ENCODE peak calls at places on chromosomes 2 and 18, in six cellular contexts. S is IMR-90, J is K562, A is GM12878, W is H1, Q is HepG2. Z is an unnamed sample.

GRCh38 chr2:120348134-120349103 is 2.5 kb downstream of the INHBB start:
- DNase-seq in A (no peak), S (peak; percentile 11), J (no peak), W (no peak), Q (peak; percentile 85), Z (no peak)

GRCh38 chr18:21865043-21865442 is 124.5 kb downstream of the MIB1 start:
- DNase-seq in S (peak; percentile 21), Q (peak; percentile 29), A (no peak), J (no peak), W (no peak), Z (no peak)

GRCh38 chr2:74424995-74425406 is 3.5 kb downstream of the WDR54 start:
- DNase-seq in J (no peak), Q (no peak), W (no peak), S (no peak), A (no peak), Z (no peak)

GRCh38 chr2:240564191-240564570 is 4.0 kb downstream of the DUSP28 start:
- DNase-seq in A (no peak), W (peak; percentile 6), Q (no peak), J (no peak), S (no peak), Z (no peak)

GRCh38 chr2:238462782-238463396 is 36.2 kb downstream of the ASB1 start:
- DNase-seq in W (no peak), A (peak; percentile 13), J (peak; percentile 48), S (peak; percentile 58), Q (peak; percentile 77), Z (peak; percentile 22)

GRCh38 chr18:76490701-76491171 is 4.3 kb downstream of the ZNF516 start:
- DNase-seq in J (no peak), A (no peak), W (no peak), S (peak; percentile 32), Q (no peak), Z (peak; percentile 13)

GRCh38 chr2:45922577-45922988 is 271.1 kb downstream of the PRKCE start:
- DNase-seq in Q (no peak), J (no peak), A (no peak), S (peak; percentile 79), W (no peak), Z (no peak)

GRCh38 chr2:125386074-125386473 is 1269.9 kb upstream of the GYPC start:
- DNase-seq in Q (no peak), A (no peak), J (no peak), W (no peak), S (no peak), Z (no peak)

GRCh38 chr2:9235388-9236344 is 29.1 kb downstream of the ASAP2 start:
- DNase-seq in S (peak; percentile 74), Q (peak; percentile 17), J (no peak), A (no peak), W (no peak), Z (no peak)

GRCh38 chr2:236840215-236840614 is 245.5 kb upstream of the COPS8 start:
- DNase-seq in S (no peak), Q (no peak), W (no peak), A (no peak), J (no peak), Z (no peak)

GRCh38 chr2:12493031-12493513 is 223.7 kb upstream of the TRIB2 start:
- DNase-seq in Q (no peak), W (no peak), A (no peak), J (peak; percentile 70), S (peak; percentile 93), Z (no peak)

GRCh38 chr2:218123986-218124385 is 1.8 kb upstream of the CXCR2 start:
- DNase-seq in A (no peak), W (no peak), S (peak; percentile 19), J (no peak), Q (no peak), Z (no peak)

GRCh38 chr18:78390348-78390929 is 589.2 kb upstream of the SALL3 start:
- DNase-seq in S (no peak), A (no peak), Q (no peak), W (no peak), J (no peak), Z (no peak)

GRCh38 chr2:25000503-25001328 is 29.0 kb upstream of the DNAJC27 start:
- DNase-seq in A (no peak), S (peak; percentile 68), Q (no peak), J (no peak), W (no peak), Z (no peak)

GRCh38 chr18:77478619-77479018 is 229.0 kb downstream of the GALR1 start:
- DNase-seq in S (no peak), A (no peak), Q (peak; percentile 3), J (no peak), W (no peak), Z (no peak)

DNA sequence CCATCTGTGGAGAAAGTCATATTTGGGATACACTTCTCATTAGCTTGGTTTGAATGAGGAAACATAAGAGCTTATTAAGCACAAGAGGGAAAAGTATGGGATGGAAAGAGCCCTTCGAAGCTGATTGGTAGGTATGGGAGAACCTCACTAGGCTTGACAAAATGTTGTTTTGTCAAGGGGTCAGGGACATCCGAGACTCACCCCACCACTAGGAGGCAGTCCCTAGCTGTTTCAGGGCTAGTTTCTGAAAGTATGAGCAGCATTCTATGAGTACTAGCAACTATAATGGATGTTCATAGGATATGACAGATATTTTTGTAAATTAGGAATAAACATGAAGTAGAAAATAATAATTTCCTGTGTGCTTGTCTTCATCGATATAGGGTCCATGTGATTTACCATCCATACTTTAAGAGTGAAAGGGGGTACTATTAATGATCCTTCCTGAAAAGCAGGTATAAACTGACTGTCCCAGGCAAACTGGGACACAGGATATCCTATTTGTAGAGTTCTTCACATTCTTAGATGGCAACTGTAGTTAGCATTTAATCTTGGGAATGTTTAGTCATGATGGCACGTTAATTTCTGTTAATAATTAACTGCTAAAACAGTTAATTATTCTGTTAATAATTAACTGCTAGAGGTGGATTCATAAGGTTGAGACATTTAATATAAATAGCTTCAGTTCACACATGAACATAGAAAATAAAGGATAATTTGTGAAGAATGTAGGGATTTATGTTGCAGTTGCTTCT is 28.4 kb downstream of the OTX1 start:
- DNase-seq in S (no peak), W (peak; percentile 78), Q (peak; percentile 61), J (peak; percentile 31), A (no peak), Z (peak; percentile 52)
- TF ChIP-seq RFX5 in S (no peak), W (no peak), Q (no peak), J (no peak), A (no peak), Z (no peak)

DNA sequence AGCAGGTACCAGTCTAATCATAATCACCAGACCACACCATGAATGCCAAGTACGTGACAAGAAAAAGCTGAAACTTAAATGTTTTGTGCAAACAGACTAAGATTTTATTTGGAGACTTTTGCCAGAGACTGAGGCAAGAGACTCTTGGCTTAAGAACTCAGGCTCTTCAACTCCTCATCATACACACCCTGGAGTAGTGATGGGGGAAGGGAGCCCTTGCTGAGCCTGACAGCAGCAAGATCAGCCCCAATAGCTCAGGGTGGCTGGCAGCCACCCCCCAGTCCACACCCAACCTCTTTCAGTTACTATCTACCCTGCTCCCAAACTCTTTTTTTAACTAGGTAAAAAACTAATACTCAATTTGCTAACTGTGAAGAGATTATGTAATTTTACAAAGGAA is 114.8 kb downstream of the CCBE1 start:
- DNase-seq in Q (no peak), A (no peak), W (no peak), S (no peak), J (no peak), Z (no peak)
- TF ChIP-seq USF2 in Q (no peak), A (no peak), W (no peak), S (no peak), J (no peak), Z (no peak)

GRCh38 chr18:44761812-44762211 is 81.1 kb downstream of the SETBP1 start:
- DNase-seq in Q (no peak), A (no peak), W (no peak), J (no peak), S (no peak), Z (no peak)
- TF ChIP-seq POLR2A in Q (no peak), A (no peak), W (no peak), J (no peak), S (no peak), Z (no peak)

GRCh38 chr18:23682045-23682444 is 7.2 kb upstream of the LAMA3 start:
- DNase-seq in J (no peak), Q (no peak), A (no peak), S (no peak), W (no peak), Z (no peak)

GRCh38 chr18:23683671-23684070 is 5.6 kb upstream of the LAMA3 start:
- DNase-seq in Q (no peak), J (no peak), W (no peak), S (peak; percentile 20), A (no peak), Z (no peak)

GRCh38 chr18:23682472-23682871 is 6.8 kb upstream of the LAMA3 start:
- DNase-seq in W (no peak), A (no peak), J (no peak), Q (no peak), S (no peak), Z (no peak)

GRCh38 chr18:23684515-23685197 is 4.6 kb upstream of the LAMA3 start:
- DNase-seq in J (no peak), S (no peak), Q (peak; percentile 47), A (no peak), W (no peak), Z (peak; percentile 62)

DNA sequence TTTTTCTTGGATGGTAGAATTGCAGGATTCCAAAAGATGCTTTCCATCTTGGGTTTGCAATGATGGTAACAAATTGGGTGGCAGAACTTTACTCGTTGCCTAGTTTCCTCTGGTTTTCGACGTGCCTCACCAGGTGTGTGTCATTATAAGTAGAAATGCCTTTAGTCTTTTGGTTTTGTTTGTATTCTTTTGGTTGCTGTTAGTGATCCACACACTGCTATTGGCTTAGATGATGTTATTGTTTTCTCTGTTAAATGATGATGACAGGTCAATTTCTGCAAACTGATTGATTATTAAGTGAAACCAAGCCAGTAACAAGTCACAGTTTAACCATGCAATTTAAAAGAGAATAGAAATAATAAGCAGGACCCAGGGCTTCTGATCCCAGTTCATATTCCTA is 6.1 kb upstream of the LAMA3 start:
- DNase-seq in W (no peak), S (no peak), J (no peak), Q (no peak), A (no peak), Z (no peak)
- TF ChIP-seq RFX5 in W (no peak), S (no peak), J (no peak), Q (no peak), A (no peak), Z (no peak)

GRCh38 chr2:72779495-72779894 is 46.3 kb downstream of the EXOC6B start:
- DNase-seq in Q (no peak), J (no peak), A (no peak), W (no peak), S (no peak), Z (no peak)

GRCh38 chr2:72780483-72780882 is 45.4 kb downstream of the EXOC6B start:
- DNase-seq in S (peak; percentile 56), Q (peak; percentile 23), J (no peak), A (no peak), W (no peak), Z (peak; percentile 25)

GRCh38 chr2:72782520-72782919 is 43.3 kb downstream of the EXOC6B start:
- DNase-seq in J (no peak), Q (no peak), W (no peak), S (no peak), A (no peak), Z (no peak)

GRCh38 chr2:72781500-72781899 is 44.3 kb downstream of the EXOC6B start:
- DNase-seq in Q (no peak), A (no peak), W (no peak), J (no peak), S (no peak), Z (no peak)

GRCh38 chr2:72778410-72778809 is 47.4 kb downstream of the EXOC6B start:
- DNase-seq in Q (peak; percentile 67), S (peak; percentile 77), A (no peak), W (no peak), J (no peak), Z (peak; percentile 75)
- TF ChIP-seq USF2 in Q (no peak), S (no peak), A (no peak), W (no peak), J (no peak), Z (no peak)

Z was measured in A549.